ENCODE peak calls at places on chromosomes 2 and 18, in five cellular contexts. Q is AG10803, T is HCT116, H is NB4, O is astrocyte of the spinal cord. F is an unnamed sample.
A peak's percentile ranks its signal among the peaks of the same experiment; 100 is the strongest.

GRCh38 chr18:71105078-71105819 is 816.4 kb downstream of the SOCS6 start:
- DNase-seq in Q (no peak), T (no peak), H (no peak), O (peak; percentile 63), F (peak; percentile 95)

GRCh38 chr2:60873381-60873780 is 8.0 kb upstream of the REL start:
- DNase-seq in Q (no peak), T (no peak), H (no peak), O (no peak), F (no peak)

GRCh38 chr18:3094355-3094684 is 81.4 kb upstream of the LPIN2 start:
- DNase-seq in Q (no peak), T (no peak), H (no peak), O (no peak), F (no peak)

GRCh38 chr18:61765097-61765496 is 127.7 kb downstream of the RNF152 start:
- DNase-seq in Q (peak; percentile 76), T (no peak), H (no peak), O (peak; percentile 26), F (peak; percentile 79)

GRCh38 chr2:224023188-224023587 is 15.9 kb downstream of the SERPINE2 start:
- DNase-seq in Q (peak; percentile 79), T (no peak), H (no peak), O (peak; percentile 50), F (no peak)

GRCh38 chr2:160836755-160837154 is 323.5 kb upstream of the TANK start:
- DNase-seq in Q (peak; percentile 96), T (no peak), H (no peak), O (peak; percentile 93), F (peak; percentile 97)

GRCh38 chr2:144972676-144973075 is 452.8 kb upstream of the ZEB2 start:
- DNase-seq in Q (no peak), T (no peak), H (no peak), O (no peak), F (no peak)

GRCh38 chr2:185811580-185811979 is 73.0 kb downstream of the FSIP2 start:
- DNase-seq in Q (no peak), T (no peak), H (no peak), O (no peak), F (no peak)

GRCh38 chr2:230418341-230419016 is 2.5 kb downstream of the SP100 start:
- DNase-seq in Q (peak; percentile 71), T (no peak), H (peak; percentile 43), O (peak; percentile 75), F (peak; percentile 65)

GRCh38 chr2:222423632-222424280 is 587 bp upstream of the SGPP2 start:
- DNase-seq in Q (no peak), T (no peak), H (no peak), O (no peak), F (peak; percentile 2)

GRCh38 chr2:240586198-240586918 is at the start of gene CAPN10:
- DNase-seq in Q (peak; percentile 91), T (peak; percentile 86), H (peak; percentile 97), O (peak; percentile 96), F (peak; percentile 92)
- TF ChIP-seq CTCF in Q (no peak), T (no peak), H (no peak), O (no peak), F (no peak)

DNA sequence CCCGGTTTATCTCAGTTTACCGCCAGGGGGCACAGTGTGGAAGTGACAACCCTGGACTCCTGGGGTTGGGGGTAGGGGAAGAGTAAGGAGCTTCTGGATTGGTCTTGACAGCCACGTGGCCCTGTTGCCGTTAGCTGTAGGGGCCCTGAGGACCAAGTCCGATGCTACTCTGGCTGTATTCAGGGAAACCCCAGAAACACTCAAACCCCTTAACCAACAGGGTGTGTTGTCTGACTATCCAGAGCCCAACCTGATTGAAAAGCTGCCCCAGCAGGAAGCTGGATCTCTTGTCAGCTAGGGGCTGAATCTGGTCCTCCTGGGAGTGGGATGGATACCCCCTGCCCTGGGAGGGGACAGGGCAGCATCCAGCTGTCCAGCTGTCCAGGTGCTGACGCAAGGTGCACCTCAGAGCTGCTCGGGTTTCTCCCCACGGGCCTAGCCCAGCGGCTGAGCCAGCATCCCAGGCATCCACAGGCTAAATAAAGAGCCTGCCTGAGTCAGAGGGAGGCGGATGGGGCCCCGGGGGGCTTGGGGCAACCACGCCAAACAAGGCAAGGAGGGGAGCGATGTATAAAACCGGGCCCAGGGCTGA is 3.1 kb upstream of the GMPPA start:
- DNase-seq in Q (peak; percentile 70), T (peak; percentile 64), H (peak; percentile 82), O (peak; percentile 62), F (peak; percentile 70)
- H3K4me3 ChIP-seq in Q (no peak overlapping the region), T (no peak overlapping the region), H (no peak overlapping the region), O (no peak overlapping the region), F (no peak overlapping the region)

DNA sequence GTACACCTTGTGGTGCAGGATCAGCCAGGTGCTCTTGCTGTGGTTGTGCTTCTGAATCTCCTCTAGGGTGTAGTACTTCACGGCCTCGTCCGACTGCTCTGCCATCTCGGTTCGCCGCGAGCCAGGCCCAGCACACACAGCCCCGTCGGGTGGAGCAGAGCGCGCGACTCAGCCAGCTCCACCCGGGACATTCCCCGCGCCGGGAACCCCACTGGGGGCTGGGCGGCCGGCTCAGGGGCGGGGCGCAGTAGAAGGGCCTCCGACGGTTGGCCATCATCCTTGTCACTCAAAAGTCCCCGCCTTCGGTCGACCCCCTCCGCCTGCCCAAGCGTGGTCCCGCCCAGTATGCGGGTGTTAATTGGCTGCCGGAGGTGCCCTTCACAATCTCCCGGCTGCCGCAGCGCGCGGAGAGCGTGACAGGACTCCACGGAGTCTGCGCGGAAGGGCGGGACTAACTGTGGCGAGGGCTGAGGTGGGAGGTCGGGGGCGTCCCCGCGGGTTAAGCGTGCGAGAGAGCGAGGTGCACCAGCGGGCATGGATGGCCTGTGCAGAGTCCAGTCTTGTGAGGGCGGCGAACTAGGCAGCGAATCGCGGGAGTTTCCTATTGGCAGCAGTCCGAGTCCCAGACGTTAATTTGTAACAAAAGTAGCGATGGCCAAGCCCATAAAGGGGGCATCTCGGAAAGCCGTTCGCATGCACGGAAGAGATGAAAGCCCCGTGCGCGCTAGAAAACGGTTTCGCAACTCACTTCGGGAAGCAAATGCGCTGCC is at the start of gene CYB5A:
- DNase-seq in Q (peak; percentile 93), T (peak; percentile 83), H (peak; percentile 95), O (peak; percentile 96), F (peak; percentile 97)
- TF ChIP-seq CTCF in Q (peak; percentile 20), T (no peak), H (no peak), O (peak; percentile 3), F (peak; percentile 20)

GRCh38 chr2:170717599-170717963 is 2.4 kb downstream of the SP5 start:
- DNase-seq in Q (no peak), T (no peak), H (no peak), O (no peak), F (no peak)
- H3K4me3 ChIP-seq in Q (no peak overlapping the region), T (no peak overlapping the region), H (no peak overlapping the region), O (no peak overlapping the region), F (no peak overlapping the region)

DNA sequence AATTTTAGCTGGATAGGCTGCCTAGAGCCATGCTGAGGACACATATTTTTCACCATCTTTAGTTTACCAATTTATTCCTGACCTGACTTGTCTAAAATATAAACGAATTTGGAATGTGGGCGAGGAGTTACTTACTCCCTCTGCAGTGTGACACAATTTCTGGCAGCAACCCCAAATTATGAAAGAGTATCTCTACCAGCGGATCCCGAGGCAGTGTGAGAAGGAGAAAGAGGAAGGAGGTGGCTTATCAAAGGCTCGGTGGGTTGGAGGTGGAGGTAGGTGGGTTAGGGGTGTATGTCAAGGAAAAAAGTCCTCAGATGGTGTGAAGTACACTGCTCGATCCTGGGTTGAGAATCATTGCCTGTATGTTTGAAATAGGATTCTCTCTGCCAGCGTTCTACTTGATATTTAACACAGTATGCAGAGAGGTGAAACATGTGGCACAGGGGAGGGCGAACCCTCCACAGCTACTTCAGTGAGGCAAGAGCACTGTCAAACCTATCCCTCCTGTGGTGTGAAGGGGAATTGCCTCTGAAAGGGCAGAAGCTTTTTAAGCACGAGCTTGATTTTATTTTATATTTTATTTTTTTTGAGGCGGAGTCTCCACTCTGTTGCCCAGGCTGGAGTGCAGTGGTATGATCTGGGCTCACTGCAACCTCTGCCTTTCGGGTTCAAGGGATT is 76.0 kb downstream of the RFTN2 start:
- DNase-seq in Q (peak; percentile 58), T (peak; percentile 46), H (peak; percentile 84), O (peak; percentile 19), F (peak; percentile 53)
- TF ChIP-seq CTCF in Q (peak; percentile 58), T (no peak), H (peak; percentile 53), O (peak; percentile 35), F (peak; percentile 50)

DNA sequence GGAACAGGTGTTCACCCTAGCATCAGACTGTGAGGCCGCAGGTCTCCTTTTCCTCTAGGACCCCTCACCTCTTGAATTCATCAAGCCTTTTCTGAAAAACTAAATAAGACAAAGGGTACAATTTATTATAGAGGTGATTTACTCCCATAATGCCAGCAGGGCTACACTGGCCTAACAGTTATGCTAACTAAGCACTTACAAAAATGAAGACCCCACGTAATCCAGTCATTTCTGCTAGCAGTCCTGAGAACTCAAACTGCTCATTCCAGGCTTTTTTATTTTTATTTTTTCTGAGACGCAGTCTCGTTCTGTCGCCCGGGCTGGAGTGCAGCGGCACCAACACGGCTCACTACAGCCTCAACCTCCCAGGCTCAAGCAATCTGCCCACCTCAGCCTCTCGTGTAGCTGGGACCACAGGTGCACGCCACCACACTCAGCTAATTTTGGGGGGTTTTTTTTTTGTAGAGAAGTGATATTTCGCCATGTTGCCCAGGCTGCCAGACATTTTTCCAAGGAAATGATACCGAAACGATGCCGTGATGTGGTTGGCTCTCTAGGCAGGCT is 14.2 kb downstream of the CAPG start:
- DNase-seq in Q (no peak), T (no peak), H (no peak), O (no peak), F (no peak)
- H3K4me3 ChIP-seq in Q (no peak overlapping the region), T (no peak overlapping the region), H (no peak overlapping the region), O (no peak overlapping the region), F (no peak overlapping the region)

DNA sequence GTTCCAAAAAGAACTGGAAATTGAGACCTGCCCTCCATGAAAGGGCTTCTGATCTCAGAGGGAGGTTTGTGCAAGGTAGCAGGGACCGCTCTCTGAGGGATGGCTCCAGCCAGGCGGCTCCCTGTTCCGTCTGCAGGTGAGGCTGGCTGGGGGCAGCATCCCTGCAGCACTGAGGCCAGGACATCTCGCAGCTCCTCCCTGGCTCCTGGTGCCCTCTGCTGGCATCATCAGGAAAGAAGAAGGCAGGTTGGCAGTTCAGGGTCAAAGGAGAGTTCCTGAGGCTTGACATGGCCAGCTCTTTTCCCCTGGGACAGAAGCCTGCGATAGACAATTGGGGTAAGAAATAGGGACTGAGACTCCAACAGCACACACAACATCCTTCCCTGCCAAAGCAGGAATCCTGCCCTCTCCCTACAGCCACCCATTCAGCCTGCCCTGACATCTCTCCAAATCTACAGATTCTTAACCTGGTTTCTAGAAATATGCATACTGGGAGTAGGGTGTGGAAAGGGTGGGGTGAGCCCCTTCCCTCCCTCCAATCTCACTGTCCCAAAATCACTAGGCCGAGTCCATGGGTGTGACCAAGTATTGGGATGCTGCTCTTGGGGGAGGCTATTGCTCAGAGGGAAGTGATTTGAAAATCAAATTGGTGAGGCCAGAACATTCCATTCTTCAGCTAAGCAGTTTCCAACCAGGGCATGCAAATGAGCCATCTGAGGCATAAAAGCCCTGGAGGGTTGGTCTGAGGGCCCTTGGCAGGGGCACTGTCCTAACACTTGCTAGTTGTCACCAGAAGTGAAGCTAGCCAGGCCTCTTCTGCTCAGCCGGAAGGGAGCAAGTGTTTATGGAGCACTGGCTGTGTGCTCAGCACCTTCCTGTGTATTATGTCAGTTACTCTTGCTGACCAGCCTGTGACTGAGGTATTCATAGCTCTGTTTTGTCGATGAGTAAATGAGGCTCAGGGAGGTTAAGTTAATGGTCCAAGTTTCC is 185.4 kb downstream of the TFCP2L1 start:
- DNase-seq in Q (no peak), T (peak; percentile 18), H (no peak), O (no peak), F (no peak)
- TF ChIP-seq CTCF in Q (peak; percentile 48), T (peak; percentile 59), H (peak; percentile 52), O (peak; percentile 57), F (peak; percentile 36)

DNA sequence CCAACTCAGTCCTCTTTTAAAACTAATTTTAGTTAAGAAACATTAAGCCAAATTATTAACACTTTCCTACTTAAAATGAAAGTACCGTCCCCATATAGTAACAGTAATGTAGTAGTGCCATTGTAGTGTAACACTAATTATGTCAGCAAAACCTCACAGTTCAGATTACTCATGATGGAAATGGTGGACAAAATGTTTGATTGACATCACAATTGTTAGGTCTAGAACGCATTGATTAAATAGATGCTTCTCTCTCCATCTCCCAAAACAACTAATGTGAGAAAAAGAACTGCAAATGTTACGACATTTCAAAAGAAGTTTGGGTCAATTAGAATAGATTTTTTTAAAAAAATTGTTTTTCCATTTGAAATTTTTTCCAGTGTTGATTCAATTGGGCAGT is 1.2 kb upstream of the ATF2 start:
- DNase-seq in Q (no peak), T (no peak), H (no peak), O (no peak), F (no peak)
- H3K4me3 ChIP-seq in Q (no peak overlapping the region), T (peak overlapping the region; percentile 99), H (peak overlapping the region; percentile 85), O (no peak overlapping the region), F (no peak overlapping the region)